ENCODE peak calls at places on chromosomes 5 and 9, in eight cellular contexts. H is cardiac muscle cell; E is suprapubic skin; X is CD8-positive, alpha-beta T cell; I is breast epithelium; L is heart left ventricle; K is K562; P is MM.1S. A is an unnamed sample.

GRCh38 chr9:19550009-19550408 is 141.2 kb downstream of the ACER2 start:
- DNase-seq in H (no peak), E (no peak), X (no peak), I (no peak), L (no peak), K (no peak), P (peak; percentile 54), A (no peak)

GRCh38 chr5:1104327-1105006 is 7.4 kb downstream of the SLC12A7 start:
- DNase-seq in H (no peak), E (no peak), X (no peak), I (no peak), L (no peak), K (no peak), P (no peak), A (no peak)

GRCh38 chr5:172918421-172919371 is 40.5 kb upstream of the RPL26L1 start:
- DNase-seq in H (no peak), E (no peak), X (peak; percentile 43), I (no peak), L (no peak), K (no peak), P (no peak), A (no peak)

GRCh38 chr5:40481226-40481625 is 198.5 kb upstream of the PTGER4 start:
- DNase-seq in H (no peak), E (no peak), X (no peak), I (no peak), L (no peak), K (no peak), P (no peak), A (no peak)

GRCh38 chr9:91500509-91501011 is 76.9 kb upstream of the NFIL3 start:
- DNase-seq in H (no peak), E (no peak), X (no peak), I (no peak), L (no peak), K (peak; percentile 63), P (no peak), A (no peak)

GRCh38 chr5:180633283-180634177 is 15.9 kb downstream of the FLT4 start:
- DNase-seq in H (no peak), E (no peak), X (no peak), I (no peak), L (peak; percentile 9), K (no peak), P (no peak), A (no peak)

GRCh38 chr9:94554439-94555331 is at the start of gene PCAT7:
- DNase-seq in H (peak; percentile 90), E (no peak), X (no peak), I (peak; percentile 68), L (no peak), K (peak; percentile 75), P (peak; percentile 87), A (no peak)

GRCh38 chr5:120055858-120056257 is 408.2 kb upstream of the PRR16 start:
- DNase-seq in H (peak; percentile 11), E (no peak), X (no peak), I (no peak), L (no peak), K (no peak), P (no peak), A (no peak)

GRCh38 chr9:84997472-84997871 is 327.9 kb downstream of the NTRK2 start:
- DNase-seq in H (peak; percentile 5), E (no peak), X (no peak), I (no peak), L (no peak), K (no peak), P (no peak), A (no peak)

GRCh38 chr9:13570521-13570974 is 291.1 kb upstream of the MPDZ start:
- DNase-seq in H (no peak), E (no peak), X (no peak), I (no peak), L (peak; percentile 32), K (no peak), P (no peak), A (no peak)

GRCh38 chr9:114348906-114349482 is 19.3 kb downstream of the ORM2 start:
- DNase-seq in H (peak; percentile 91), E (peak; percentile 82), X (no peak), I (no peak), L (peak; percentile 69), K (peak; percentile 88), P (no peak), A (peak; percentile 37)

GRCh38 chr9:108142504-108143201 is 653.1 kb upstream of the KLF4 start:
- DNase-seq in H (peak; percentile 8), E (peak; percentile 93), X (no peak), I (peak; percentile 67), L (peak; percentile 84), K (no peak), P (peak; percentile 11), A (no peak)

DNA sequence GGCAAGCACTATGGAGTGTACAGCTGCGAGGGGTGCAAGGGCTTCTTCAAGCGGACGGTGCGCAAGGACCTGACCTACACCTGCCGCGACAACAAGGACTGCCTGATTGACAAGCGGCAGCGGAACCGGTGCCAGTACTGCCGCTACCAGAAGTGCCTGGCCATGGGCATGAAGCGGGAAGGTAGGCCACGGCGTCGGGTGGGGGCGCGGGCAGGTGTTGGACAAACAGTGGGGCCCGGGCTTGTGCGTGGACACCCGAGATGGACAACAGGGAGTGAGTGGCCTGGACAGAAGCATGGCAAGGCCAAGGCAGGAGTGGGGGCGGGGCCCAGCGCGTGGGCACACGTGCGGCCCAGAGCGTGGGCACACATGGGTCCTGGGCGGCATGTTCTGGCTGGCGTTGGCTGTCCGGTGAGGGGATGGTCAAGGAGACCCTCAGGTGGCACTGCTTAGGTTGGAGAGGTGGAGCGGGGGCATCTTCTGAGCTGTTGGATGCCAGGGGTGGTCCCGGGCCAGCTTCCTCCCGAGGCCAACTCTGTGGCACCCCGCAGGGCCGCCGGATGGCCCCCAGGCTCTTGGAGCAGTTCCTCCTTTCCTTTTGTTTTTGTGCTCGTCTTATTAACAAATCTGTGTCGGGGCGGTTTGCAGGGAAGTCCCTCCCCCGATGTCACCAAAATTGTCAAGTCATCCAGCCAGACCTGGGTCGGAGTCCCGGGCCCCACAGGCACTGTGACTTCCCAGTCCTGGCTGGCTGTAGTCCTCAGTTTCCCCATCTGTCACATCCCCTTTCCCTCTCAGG is 82.9 kb downstream of the RXRA start:
- DNase-seq in H (no peak), E (no peak), X (no peak), I (no peak), L (no peak), K (peak; percentile 57), P (no peak), A (no peak)
- TF ChIP-seq CTCF in H (no peak), E (no peak), X (no peak), I (no peak), L (no peak), K (no peak), P (no peak), A (no peak)

GRCh38 chr9:122580360-122580759 is 2.8 kb downstream of the OR1L8 start:
- DNase-seq in H (no peak), E (no peak), X (no peak), I (no peak), L (no peak), K (peak; percentile 49), P (no peak), A (no peak)

GRCh38 chr9:122579874-122580273 is 3.3 kb downstream of the OR1L8 start:
- DNase-seq in H (no peak), E (no peak), X (no peak), I (no peak), L (no peak), K (peak; percentile 10), P (no peak), A (no peak)
- H3K9me3 ChIP-seq in H (no peaks in the 10 kb centered on the region), E (no peaks in the 10 kb centered on the region), X (no peaks in the 10 kb centered on the region), I (no peaks in the 10 kb centered on the region), L (no peaks in the 10 kb centered on the region), K (peaks cover 2% of the 10 kb centered on the region), P (no peaks in the 10 kb centered on the region), A (peaks cover 4% of the 10 kb centered on the region)

GRCh38 chr5:34684980-34685352 is 28.8 kb downstream of the RAI14 start:
- DNase-seq in H (no peak), E (no peak), X (no peak), I (no peak), L (no peak), K (no peak), P (no peak), A (no peak)

GRCh38 chr5:34687269-34688011 is 31.3 kb downstream of the RAI14 start:
- DNase-seq in H (no peak), E (no peak), X (no peak), I (no peak), L (no peak), K (peak; percentile 62), P (no peak), A (no peak)

GRCh38 chr5:34688015-34688800 is 32.1 kb downstream of the RAI14 start:
- DNase-seq in H (no peak), E (no peak), X (no peak), I (no peak), L (no peak), K (no peak), P (no peak), A (no peak)

GRCh38 chr5:34685485-34686197 is 29.5 kb downstream of the RAI14 start:
- DNase-seq in H (no peak), E (no peak), X (no peak), I (no peak), L (no peak), K (no peak), P (no peak), A (no peak)

GRCh38 chr5:34686762-34687268 is 30.7 kb downstream of the RAI14 start:
- DNase-seq in H (peak; percentile 90), E (no peak), X (no peak), I (no peak), L (peak; percentile 90), K (peak; percentile 85), P (no peak), A (no peak)
- TF ChIP-seq CTCF in H (no peak), E (no peak), X (no peak), I (no peak), L (no peak), K (peak; percentile 54), P (no peak), A (no peak)

GRCh38 chr9:132955123-132955522 is 10.7 kb upstream of the TSC1 start:
- DNase-seq in H (no peak), E (no peak), X (no peak), I (no peak), L (no peak), K (no peak), P (no peak), A (no peak)
- H3K9me3 ChIP-seq in H (no peaks in the 10 kb centered on the region), E (peaks cover 12% of the 10 kb centered on the region), X (peaks cover 4% of the 10 kb centered on the region), I (peaks cover 16% of the 10 kb centered on the region), L (no peaks in the 10 kb centered on the region), K (peaks cover 16% of the 10 kb centered on the region), P (no peaks in the 10 kb centered on the region), A (peaks cover 5% of the 10 kb centered on the region)

GRCh38 chr9:22645893-22646292 is 199.3 kb downstream of the DMRTA1 start:
- DNase-seq in H (no peak), E (no peak), X (no peak), I (no peak), L (no peak), K (no peak), P (no peak), A (no peak)

GRCh38 chr9:22649384-22649783 is 202.8 kb downstream of the DMRTA1 start:
- DNase-seq in H (no peak), E (no peak), X (no peak), I (no peak), L (no peak), K (no peak), P (no peak), A (no peak)

GRCh38 chr9:22643541-22643940 is 196.9 kb downstream of the DMRTA1 start:
- DNase-seq in H (no peak), E (no peak), X (no peak), I (no peak), L (no peak), K (no peak), P (no peak), A (no peak)
- TF ChIP-seq CTCF in H (no peak), E (no peak), X (no peak), I (no peak), L (no peak), K (no peak), P (no peak), A (no peak)

A was measured in CD4-positive, alpha-beta T cell.